ENCODE peak calls at places on chromosome 3, in nine cellular contexts. U is activated T-helper 1 cell treated with anti-CD3 and anti-CD28 coated beads, Interleukin-2, amount 50 U/mL, for 16 hours; E is effector CD8-positive, alpha-beta T cell; W is stimulated activated naive CD8-positive, alpha-beta T cell treated with anti-CD3 and anti-CD28 coated beads, Interleukin-15, amount 100 ng/mL, for 72 hours; Q is neural progenitor cell; H is GF-D8; C is stimulated activated CD8-positive, alpha-beta memory T cell treated with anti-CD3 and anti-CD28 coated beads, Interleukin-12 subunit alpha, Interleukin-12 subunit beta, amount 100 ng/mL, for 4 hours; M is choroid plexus epithelial cell; R is astrocyte. N is an unnamed sample.

GRCh38 chr3:52301042-52301441 is 13.4 kb downstream of the GLYCTK start:
- DNase-seq in U (no peak), E (no peak), W (no peak), Q (no peak), H (no peak), C (no peak), M (no peak), R (no peak), N (no peak)

GRCh38 chr3:151926956-151927355 is 53.5 kb downstream of the SUCNR1 start:
- DNase-seq in U (no peak), E (no peak), W (no peak), Q (no peak), H (no peak), C (no peak), M (peak), R (peak), N (no peak)

GRCh38 chr3:48516571-48516970 is 12.6 kb upstream of the SHISA5 start:
- DNase-seq in U (no peak), E (no peak), W (peak), Q (no peak), H (no peak), C (no peak), M (no peak), R (no peak), N (peak)

GRCh38 chr3:13452490-13453335 is 27.4 kb upstream of the HDAC11 start:
- DNase-seq in U (no peak), E (peak), W (peak), Q (peak), H (peak), C (no peak), M (peak), R (peak), N (peak)

GRCh38 chr3:16411450-16411849 is 102.0 kb downstream of the RFTN1 start:
- DNase-seq in U (no peak), E (no peak), W (no peak), Q (no peak), H (no peak), C (no peak), M (no peak), R (no peak), N (no peak)

GRCh38 chr3:195769551-195769950 is 42.2 kb downstream of the MUC4 start:
- DNase-seq in U (no peak), E (no peak), W (no peak), Q (no peak), H (no peak), C (no peak), M (no peak), R (no peak), N (no peak)

GRCh38 chr3:143060906-143061305 is 58.7 kb upstream of the CHST2 start:
- DNase-seq in U (no peak), E (no peak), W (no peak), Q (no peak), H (no peak), C (no peak), M (no peak), R (no peak), N (no peak)

GRCh38 chr3:10459954-10460754 is 45.2 kb downstream of the ATP2B2 start:
- DNase-seq in U (no peak), E (peak), W (peak), Q (peak), H (no peak), C (no peak), M (peak), R (peak), N (peak)

GRCh38 chr3:110564674-110565073 is 506.9 kb upstream of the NECTIN3 start:
- DNase-seq in U (no peak), E (no peak), W (no peak), Q (no peak), H (no peak), C (no peak), M (no peak), R (no peak), N (no peak)

GRCh38 chr3:107013606-107014005 is 363.6 kb upstream of the CCDC54 start:
- DNase-seq in U (no peak), E (no peak), W (no peak), Q (no peak), H (no peak), C (no peak), M (no peak), R (no peak), N (no peak)

GRCh38 chr3:36597422-36597821 is 166.9 kb downstream of the DCLK3 start:
- DNase-seq in U (no peak), E (no peak), W (no peak), Q (peak), H (no peak), C (no peak), M (peak), R (peak), N (no peak)

GRCh38 chr3:126845910-126846309 is 137.0 kb upstream of the PLXNA1 start:
- DNase-seq in U (no peak), E (no peak), W (no peak), Q (peak), H (no peak), C (no peak), M (no peak), R (no peak), N (no peak)

GRCh38 chr3:42750834-42751233 is 22.2 kb downstream of the CCDC13 start:
- DNase-seq in U (no peak), E (no peak), W (peak), Q (no peak), H (no peak), C (no peak), M (no peak), R (no peak), N (peak)

GRCh38 chr3:172836390-172836997 is 86.0 kb downstream of the ECT2 start:
- DNase-seq in U (no peak), E (no peak), W (no peak), Q (peak), H (no peak), C (no peak), M (peak), R (peak), N (no peak)

GRCh38 chr3:153043729-153044314 is 118.2 kb upstream of the RAP2B start:
- DNase-seq in U (no peak), E (no peak), W (no peak), Q (no peak), H (no peak), C (no peak), M (peak), R (peak), N (no peak)

GRCh38 chr3:123027292-123028232 is at the start of gene SEMA5B:
- DNase-seq in U (no peak), E (no peak), W (peak), Q (peak), H (no peak), C (no peak), M (peak), R (no peak), N (peak)

GRCh38 chr3:187064210-187065115 is 74.8 kb downstream of the RPL39L start:
- DNase-seq in U (no peak), E (no peak), W (no peak), Q (no peak), H (no peak), C (no peak), M (peak), R (no peak), N (no peak)

GRCh38 chr3:114374433-114374832 is 80.6 kb downstream of the TIGIT start:
- DNase-seq in U (no peak), E (no peak), W (no peak), Q (no peak), H (no peak), C (no peak), M (no peak), R (no peak), N (no peak)

GRCh38 chr3:142844339-142844977 is 44.4 kb downstream of the PCOLCE2 start:
- DNase-seq in U (no peak), E (no peak), W (no peak), Q (peak), H (no peak), C (no peak), M (peak), R (peak), N (no peak)

GRCh38 chr3:39000008-39000450 is 51.7 kb downstream of the SCN11A start:
- DNase-seq in U (no peak), E (no peak), W (no peak), Q (peak), H (peak), C (no peak), M (peak), R (peak), N (no peak)

GRCh38 chr3:185733980-185734724 is 90.7 kb downstream of the IGF2BP2 start:
- DNase-seq in U (no peak), E (no peak), W (no peak), Q (peak), H (peak), C (no peak), M (peak), R (peak), N (no peak)

GRCh38 chr3:141913150-141913811 is 36.8 kb downstream of the ATP1B3 start:
- DNase-seq in U (no peak), E (peak), W (peak), Q (peak), H (peak), C (peak), M (peak), R (peak), N (peak)

GRCh38 chr3:189995129-189995528 is 125.6 kb downstream of the P3H2 start:
- DNase-seq in U (no peak), E (no peak), W (no peak), Q (peak), H (no peak), C (no peak), M (peak), R (peak), N (no peak)

GRCh38 chr3:61809879-61810278 is 248.5 kb downstream of the PTPRG start:
- DNase-seq in U (no peak), E (no peak), W (no peak), Q (no peak), H (no peak), C (no peak), M (no peak), R (no peak), N (no peak)

GRCh38 chr3:194161181-194162045 is 25.5 kb downstream of the HES1 start:
- DNase-seq in U (no peak), E (no peak), W (no peak), Q (no peak), H (no peak), C (no peak), M (no peak), R (no peak), N (no peak)

GRCh38 chr3:42302924-42303634 is 37.1 kb upstream of the CCK start:
- DNase-seq in U (no peak), E (no peak), W (no peak), Q (no peak), H (no peak), C (no peak), M (no peak), R (no peak), N (no peak)

GRCh38 chr3:152392474-152392873 is 123.7 kb downstream of the MBNL1 start:
- DNase-seq in U (no peak), E (no peak), W (no peak), Q (no peak), H (no peak), C (no peak), M (no peak), R (no peak), N (no peak)

GRCh38 chr3:41357271-41357670 is 158.0 kb downstream of the CTNNB1 start:
- DNase-seq in U (no peak), E (no peak), W (no peak), Q (no peak), H (no peak), C (no peak), M (no peak), R (no peak), N (no peak)

GRCh38 chr3:197471221-197472010 is 84.4 kb downstream of the BDH1 start:
- DNase-seq in U (no peak), E (no peak), W (no peak), Q (no peak), H (no peak), C (no peak), M (no peak), R (no peak), N (no peak)

GRCh38 chr3:108914774-108915641 is 38.7 kb downstream of the GUCA1C start:
- DNase-seq in U (peak), E (peak), W (peak), Q (peak), H (no peak), C (peak), M (peak), R (peak), N (peak)

N was measured in activated effector memory CD4-positive, alpha-beta T cell treated with anti-CD3 and anti-CD28 coated beads, Interleukin-2, amount 50 U/mL, for 16 hours.